ENCODE peak calls at places on chromosomes 13 and 19, in six cellular contexts. One of them, this sample, is unnamed.
A peak's percentile ranks its signal among the peaks of the same experiment; 100 is the strongest.

GRCh38 chr19:2333027-2333806 is 4.7 kb downstream of the SPPL2B start:
- DNase-seq in body of pancreas: peak; percentile 70
- DNase-seq in cardiac muscle cell: no peak
- DNase-seq in neural progenitor cell: no peak
- DNase-seq in caudate nucleus: no peak
- DNase-seq in astrocyte: no peak
- DNase-seq in this sample: no peak

GRCh38 chr13:40679586-40679985 is 13.1 kb upstream of the FOXO1 start:
- DNase-seq in astrocyte: no peak
- DNase-seq in caudate nucleus: no peak
- DNase-seq in body of pancreas: no peak
- DNase-seq in cardiac muscle cell: no peak
- DNase-seq in neural progenitor cell: no peak
- DNase-seq in this sample: no peak

GRCh38 chr13:112175162-112176075 is 108.5 kb downstream of the SOX1 start:
- DNase-seq in caudate nucleus: no peak
- DNase-seq in body of pancreas: no peak
- DNase-seq in astrocyte: no peak
- DNase-seq in cardiac muscle cell: no peak
- DNase-seq in neural progenitor cell: no peak
- DNase-seq in this sample: no peak

GRCh38 chr19:49869009-49869483 is 1.7 kb upstream of the PNKP start:
- DNase-seq in caudate nucleus: no peak
- DNase-seq in astrocyte: no peak
- DNase-seq in cardiac muscle cell: no peak
- DNase-seq in body of pancreas: no peak
- DNase-seq in neural progenitor cell: no peak
- DNase-seq in this sample: peak; percentile 91

GRCh38 chr19:869245-870177 is 10.0 kb downstream of the CFD start:
- DNase-seq in astrocyte: peak; percentile 93
- DNase-seq in body of pancreas: peak; percentile 62
- DNase-seq in caudate nucleus: no peak
- DNase-seq in neural progenitor cell: no peak
- DNase-seq in cardiac muscle cell: no peak
- DNase-seq in this sample: peak; percentile 51

GRCh38 chr19:30593358-30593757 is 221.2 kb downstream of the ZNF536 start:
- DNase-seq in body of pancreas: no peak
- DNase-seq in caudate nucleus: no peak
- DNase-seq in astrocyte: no peak
- DNase-seq in neural progenitor cell: no peak
- DNase-seq in cardiac muscle cell: no peak
- DNase-seq in this sample: peak; percentile 23

GRCh38 chr19:11560404-11560988 is 1.5 kb upstream of the ELOF1 start:
- DNase-seq in astrocyte: peak; percentile 39
- DNase-seq in cardiac muscle cell: peak; percentile 88
- DNase-seq in caudate nucleus: peak; percentile 12
- DNase-seq in body of pancreas: peak; percentile 69
- DNase-seq in neural progenitor cell: peak; percentile 91
- DNase-seq in this sample: peak; percentile 58

GRCh38 chr13:73578251-73578875 is 519.6 kb downstream of the KLF5 start:
- DNase-seq in neural progenitor cell: no peak
- DNase-seq in body of pancreas: no peak
- DNase-seq in cardiac muscle cell: no peak
- DNase-seq in caudate nucleus: no peak
- DNase-seq in astrocyte: peak; percentile 6
- DNase-seq in this sample: no peak

GRCh38 chr13:76164290-76164689 is 528.2 kb downstream of the LMO7 start:
- DNase-seq in body of pancreas: peak; percentile 16
- DNase-seq in neural progenitor cell: no peak
- DNase-seq in astrocyte: no peak
- DNase-seq in caudate nucleus: no peak
- DNase-seq in cardiac muscle cell: no peak
- DNase-seq in this sample: no peak

DNA sequence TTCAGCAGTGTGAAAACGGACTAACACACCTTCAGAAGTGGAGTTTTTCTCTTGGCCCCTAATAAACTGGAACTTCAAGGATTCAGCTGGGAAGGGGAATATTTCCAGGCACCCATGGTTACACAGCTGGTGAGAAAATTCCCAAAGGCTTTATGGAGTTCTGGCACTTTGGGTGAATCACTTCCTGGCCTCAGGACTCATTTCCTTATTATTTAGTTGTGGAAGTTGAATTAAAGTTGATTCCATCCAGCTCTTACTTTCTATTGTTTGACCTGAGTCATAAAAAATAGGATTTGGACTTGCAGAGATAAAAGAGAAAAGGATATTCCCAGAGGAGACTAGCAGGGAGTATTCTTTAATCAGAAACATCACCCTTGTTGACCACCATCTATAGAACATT is 882.1 kb downstream of the UQCRFS1 start:
- DNase-seq in body of pancreas: no peak
- DNase-seq in neural progenitor cell: no peak
- DNase-seq in astrocyte: peak; percentile 23
- DNase-seq in cardiac muscle cell: no peak
- DNase-seq in caudate nucleus: no peak
- DNase-seq in this sample: no peak
- H3K27ac ChIP-seq in body of pancreas: no peak overlapping the region
- H3K27ac ChIP-seq in neural progenitor cell: no peak overlapping the region
- H3K27ac ChIP-seq in astrocyte: no peak overlapping the region
- H3K27ac ChIP-seq in cardiac muscle cell: no peak overlapping the region
- H3K27ac ChIP-seq in caudate nucleus: no peak overlapping the region
- H3K27ac ChIP-seq in this sample: no peak overlapping the region

GRCh38 chr13:30124131-30124768 is 183.1 kb downstream of the KATNAL1 start:
- DNase-seq in body of pancreas: no peak
- DNase-seq in astrocyte: no peak
- DNase-seq in caudate nucleus: no peak
- DNase-seq in neural progenitor cell: no peak
- DNase-seq in cardiac muscle cell: no peak
- DNase-seq in this sample: no peak
- H3K27ac ChIP-seq in body of pancreas: no peak overlapping the region
- H3K27ac ChIP-seq in astrocyte: no peak overlapping the region
- H3K27ac ChIP-seq in caudate nucleus: no peak overlapping the region
- H3K27ac ChIP-seq in neural progenitor cell: no peak overlapping the region
- H3K27ac ChIP-seq in cardiac muscle cell: no peak overlapping the region
- H3K27ac ChIP-seq in this sample: no peak overlapping the region

GRCh38 chr19:46634656-46635218 is 1.3 kb downstream of the GNG8 start:
- DNase-seq in neural progenitor cell: peak; percentile 55
- DNase-seq in cardiac muscle cell: no peak
- DNase-seq in caudate nucleus: no peak
- DNase-seq in body of pancreas: no peak
- DNase-seq in astrocyte: no peak
- DNase-seq in this sample: no peak

GRCh38 chr19:46644720-46645119 is 8.7 kb upstream of the GNG8 start:
- DNase-seq in body of pancreas: no peak
- DNase-seq in cardiac muscle cell: no peak
- DNase-seq in neural progenitor cell: no peak
- DNase-seq in astrocyte: no peak
- DNase-seq in caudate nucleus: no peak
- DNase-seq in this sample: no peak

GRCh38 chr19:46637224-46637623 is 1.2 kb upstream of the GNG8 start:
- DNase-seq in body of pancreas: no peak
- DNase-seq in astrocyte: no peak
- DNase-seq in neural progenitor cell: no peak
- DNase-seq in caudate nucleus: peak; percentile 24
- DNase-seq in cardiac muscle cell: no peak
- DNase-seq in this sample: no peak

GRCh38 chr19:46635920-46636761 is at the start of gene GNG8:
- DNase-seq in astrocyte: no peak
- DNase-seq in caudate nucleus: no peak
- DNase-seq in neural progenitor cell: peak; percentile 72
- DNase-seq in cardiac muscle cell: peak; percentile 35
- DNase-seq in body of pancreas: no peak
- DNase-seq in this sample: no peak

GRCh38 chr19:46639356-46640061 is 3.5 kb upstream of the GNG8 start:
- DNase-seq in body of pancreas: peak; percentile 44
- DNase-seq in cardiac muscle cell: peak; percentile 91
- DNase-seq in caudate nucleus: no peak
- DNase-seq in neural progenitor cell: peak; percentile 86
- DNase-seq in astrocyte: peak; percentile 24
- DNase-seq in this sample: peak; percentile 57
- H3K27ac ChIP-seq in body of pancreas: no peak overlapping the region
- H3K27ac ChIP-seq in cardiac muscle cell: peak overlapping the region; percentile 70
- H3K27ac ChIP-seq in caudate nucleus: peak overlapping the region; percentile 93
- H3K27ac ChIP-seq in neural progenitor cell: no peak overlapping the region
- H3K27ac ChIP-seq in astrocyte: no peak overlapping the region
- H3K27ac ChIP-seq in this sample: peak overlapping the region; percentile 75

GRCh38 chr13:110063490-110063889 is 243.5 kb downstream of the COL4A1 start:
- DNase-seq in caudate nucleus: no peak
- DNase-seq in astrocyte: no peak
- DNase-seq in cardiac muscle cell: no peak
- DNase-seq in body of pancreas: no peak
- DNase-seq in neural progenitor cell: no peak
- DNase-seq in this sample: no peak
- H3K27ac ChIP-seq in caudate nucleus: no peak overlapping the region
- H3K27ac ChIP-seq in astrocyte: no peak overlapping the region
- H3K27ac ChIP-seq in cardiac muscle cell: no peak overlapping the region
- H3K27ac ChIP-seq in body of pancreas: no peak overlapping the region
- H3K27ac ChIP-seq in neural progenitor cell: no peak overlapping the region
- H3K27ac ChIP-seq in this sample: no peak overlapping the region

GRCh38 chr13:38346764-38347163 is 2.9 kb upstream of the UFM1 start:
- DNase-seq in cardiac muscle cell: no peak
- DNase-seq in body of pancreas: no peak
- DNase-seq in astrocyte: no peak
- DNase-seq in caudate nucleus: no peak
- DNase-seq in neural progenitor cell: no peak
- DNase-seq in this sample: no peak

GRCh38 chr13:38350114-38350617 is 515 bp downstream of the UFM1 start:
- DNase-seq in body of pancreas: peak; percentile 80
- DNase-seq in cardiac muscle cell: peak; percentile 50
- DNase-seq in caudate nucleus: no peak
- DNase-seq in neural progenitor cell: peak; percentile 61
- DNase-seq in astrocyte: peak; percentile 59
- DNase-seq in this sample: peak; percentile 52

GRCh38 chr13:38348890-38349289 is 761 bp upstream of the UFM1 start:
- DNase-seq in cardiac muscle cell: peak; percentile 1
- DNase-seq in astrocyte: peak; percentile 39
- DNase-seq in caudate nucleus: peak; percentile 41
- DNase-seq in body of pancreas: no peak
- DNase-seq in neural progenitor cell: no peak
- DNase-seq in this sample: no peak

DNA sequence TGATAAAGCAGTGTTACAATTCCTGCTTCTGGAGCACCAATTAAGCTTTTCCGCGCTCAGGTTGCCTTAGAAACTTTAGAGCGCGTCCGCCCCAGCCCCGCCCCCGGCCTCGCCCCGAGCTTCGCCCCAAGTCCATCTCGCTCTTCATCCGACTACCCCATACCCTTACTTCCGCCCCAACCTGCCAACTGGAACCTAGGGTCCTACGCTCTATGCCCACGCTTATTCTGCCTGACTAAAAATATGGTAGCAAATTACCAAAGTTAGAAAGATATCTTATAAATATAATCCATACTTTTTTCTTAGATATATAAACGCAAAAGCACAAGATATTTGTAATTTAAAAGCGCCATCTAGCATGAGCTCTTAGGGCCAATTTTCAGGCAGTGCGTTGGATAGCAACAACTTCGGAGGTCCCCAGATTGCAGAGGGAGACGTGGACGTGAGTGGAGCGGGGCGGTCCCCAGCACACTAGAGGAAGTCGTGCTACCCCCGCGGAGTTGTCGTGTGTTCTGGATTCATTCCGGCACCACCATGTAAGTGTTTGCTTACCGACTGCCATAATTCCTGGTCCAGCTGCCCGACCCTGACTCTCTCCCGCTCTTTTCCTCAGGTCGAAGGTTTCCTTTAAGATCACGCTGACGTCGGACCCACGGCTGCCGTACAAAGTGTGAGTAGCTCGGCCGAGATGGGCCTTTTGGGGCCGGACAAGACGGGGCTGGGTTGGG is at the start of gene UFM1:
- DNase-seq in cardiac muscle cell: peak; percentile 94
- DNase-seq in neural progenitor cell: peak; percentile 95
- DNase-seq in caudate nucleus: peak; percentile 83
- DNase-seq in body of pancreas: peak; percentile 94
- DNase-seq in astrocyte: peak; percentile 93
- DNase-seq in this sample: peak; percentile 92
- H3K27ac ChIP-seq in cardiac muscle cell: peak within 1 kb of the TSS; percentile 97
- H3K27ac ChIP-seq in neural progenitor cell: peak within 1 kb of the TSS; percentile 94
- H3K27ac ChIP-seq in caudate nucleus: peak within 1 kb of the TSS; percentile 84
- H3K27ac ChIP-seq in body of pancreas: peak within 1 kb of the TSS; percentile 95
- H3K27ac ChIP-seq in astrocyte: peak within 1 kb of the TSS; percentile 98
- H3K27ac ChIP-seq in this sample: peak within 1 kb of the TSS; percentile 94

GRCh38 chr19:28876604-28877123 is 336.3 kb downstream of the UQCRFS1 start:
- DNase-seq in caudate nucleus: no peak
- DNase-seq in neural progenitor cell: no peak
- DNase-seq in body of pancreas: no peak
- DNase-seq in astrocyte: no peak
- DNase-seq in cardiac muscle cell: no peak
- DNase-seq in this sample: no peak
- H3K27ac ChIP-seq in caudate nucleus: no peak overlapping the region
- H3K27ac ChIP-seq in neural progenitor cell: no peak overlapping the region
- H3K27ac ChIP-seq in body of pancreas: no peak overlapping the region
- H3K27ac ChIP-seq in astrocyte: no peak overlapping the region
- H3K27ac ChIP-seq in cardiac muscle cell: no peak overlapping the region
- H3K27ac ChIP-seq in this sample: no peak overlapping the region

GRCh38 chr19:43807651-43808050 is 5.4 kb upstream of the LYPD5 start:
- DNase-seq in cardiac muscle cell: no peak
- DNase-seq in neural progenitor cell: no peak
- DNase-seq in body of pancreas: no peak
- DNase-seq in astrocyte: no peak
- DNase-seq in caudate nucleus: no peak
- DNase-seq in this sample: no peak
- H3K27ac ChIP-seq in cardiac muscle cell: no peak overlapping the region
- H3K27ac ChIP-seq in neural progenitor cell: no peak overlapping the region
- H3K27ac ChIP-seq in body of pancreas: no peak overlapping the region
- H3K27ac ChIP-seq in astrocyte: no peak overlapping the region
- H3K27ac ChIP-seq in caudate nucleus: no peak overlapping the region
- H3K27ac ChIP-seq in this sample: no peak overlapping the region

GRCh38 chr19:34480971-34481821 is at the start of gene WTIP:
- DNase-seq in astrocyte: peak; percentile 89
- DNase-seq in body of pancreas: peak; percentile 55
- DNase-seq in caudate nucleus: no peak
- DNase-seq in neural progenitor cell: peak; percentile 97
- DNase-seq in cardiac muscle cell: peak; percentile 93
- DNase-seq in this sample: peak; percentile 86
- H3K27ac ChIP-seq in astrocyte: peak within 1 kb of the TSS; percentile 73
- H3K27ac ChIP-seq in body of pancreas: peak within 1 kb of the TSS; percentile 47
- H3K27ac ChIP-seq in caudate nucleus: peak within 1 kb of the TSS; percentile 64
- H3K27ac ChIP-seq in neural progenitor cell: peak within 1 kb of the TSS; percentile 90
- H3K27ac ChIP-seq in cardiac muscle cell: peak within 1 kb of the TSS; percentile 95
- H3K27ac ChIP-seq in this sample: peak within 1 kb of the TSS; percentile 88

GRCh38 chr13:32136061-32136460 is 104.5 kb downstream of the FRY start:
- DNase-seq in caudate nucleus: no peak
- DNase-seq in body of pancreas: no peak
- DNase-seq in cardiac muscle cell: no peak
- DNase-seq in neural progenitor cell: no peak
- DNase-seq in astrocyte: peak; percentile 32
- DNase-seq in this sample: no peak
- H3K27ac ChIP-seq in caudate nucleus: no peak overlapping the region
- H3K27ac ChIP-seq in body of pancreas: no peak overlapping the region
- H3K27ac ChIP-seq in cardiac muscle cell: no peak overlapping the region
- H3K27ac ChIP-seq in neural progenitor cell: no peak overlapping the region
- H3K27ac ChIP-seq in astrocyte: no peak overlapping the region
- H3K27ac ChIP-seq in this sample: no peak overlapping the region

GRCh38 chr13:59346861-59347470 is 816.8 kb downstream of the DIAPH3 start:
- DNase-seq in caudate nucleus: no peak
- DNase-seq in astrocyte: no peak
- DNase-seq in neural progenitor cell: no peak
- DNase-seq in body of pancreas: peak; percentile 58
- DNase-seq in cardiac muscle cell: no peak
- DNase-seq in this sample: no peak
- H3K27ac ChIP-seq in caudate nucleus: no peak overlapping the region
- H3K27ac ChIP-seq in astrocyte: no peak overlapping the region
- H3K27ac ChIP-seq in neural progenitor cell: no peak overlapping the region
- H3K27ac ChIP-seq in body of pancreas: no peak overlapping the region
- H3K27ac ChIP-seq in cardiac muscle cell: no peak overlapping the region
- H3K27ac ChIP-seq in this sample: no peak overlapping the region

This sample was measured in heart right ventricle.